ENCODE peak calls at places on chromosome 16, in five cellular contexts. J is fibroblast of lung, K is Panc1, A is heart left ventricle, E is ovary. Y is an unnamed sample.

GRCh38 chr16:29738514-29738913 is 7.3 kb downstream of the C16orf54 start:
- DNase-seq in J (no peak), K (no peak), A (no peak), E (no peak), Y (no peak)

GRCh38 chr16:86231321-86231995 is 278.9 kb upstream of the FOXF1 start:
- DNase-seq in J (no peak), K (no peak), A (no peak), E (no peak), Y (no peak)

GRCh38 chr16:75472908-75473877 is 8.7 kb upstream of the TMEM170A start:
- DNase-seq in J (no peak), K (no peak), A (no peak), E (no peak), Y (no peak)

GRCh38 chr16:68954871-68955635 is 111.7 kb downstream of the TANGO6 start:
- DNase-seq in J (no peak), K (no peak), A (no peak), E (no peak), Y (no peak)

GRCh38 chr16:74447578-74447977 is 26.3 kb upstream of the CLEC18B start:
- DNase-seq in J (no peak), K (no peak), A (no peak), E (no peak), Y (no peak)

GRCh38 chr16:82824408-82824807 is 197.6 kb downstream of the CDH13 start:
- DNase-seq in J (peak; percentile 14), K (no peak), A (no peak), E (no peak), Y (no peak)

GRCh38 chr16:10169031-10169430 is 13.2 kb downstream of the GRIN2A start:
- DNase-seq in J (no peak), K (no peak), A (no peak), E (no peak), Y (no peak)

GRCh38 chr16:82653550-82654511 is 27.1 kb downstream of the CDH13 start:
- DNase-seq in J (peak; percentile 94), K (no peak), A (no peak), E (no peak), Y (no peak)

GRCh38 chr16:62477796-62478195 is 441.6 kb upstream of the CDH8 start:
- DNase-seq in J (no peak), K (no peak), A (no peak), E (no peak), Y (no peak)

GRCh38 chr16:24939224-24939623 is 75.9 kb downstream of the ARHGAP17 start:
- DNase-seq in J (no peak), K (no peak), A (no peak), E (no peak), Y (no peak)

GRCh38 chr16:610513-611381 is 20.0 kb upstream of the WFIKKN1 start:
- DNase-seq in J (peak; percentile 18), K (no peak), A (peak; percentile 80), E (peak; percentile 51), Y (peak; percentile 65)

GRCh38 chr16:56513972-56514371 is 5.9 kb downstream of the BBS2 start:
- DNase-seq in J (peak; percentile 61), K (peak; percentile 54), A (no peak), E (no peak), Y (peak; percentile 41)

GRCh38 chr16:31114468-31114867 is 3.0 kb upstream of the KAT8 start:
- DNase-seq in J (no peak), K (no peak), A (no peak), E (no peak), Y (no peak)

GRCh38 chr16:20901068-20901440 is 483 bp downstream of the LYRM1 start:
- DNase-seq in J (no peak), K (no peak), A (no peak), E (no peak), Y (no peak)

GRCh38 chr16:64455275-64455674 is 666.6 kb downstream of the CDH11 start:
- DNase-seq in J (peak; percentile 48), K (no peak), A (no peak), E (no peak), Y (no peak)

GRCh38 chr16:23248261-23249194 is 53.6 kb upstream of the SCNN1B start:
- DNase-seq in J (peak; percentile 55), K (no peak), A (no peak), E (no peak), Y (no peak)

GRCh38 chr16:69930117-69930776 is 20.9 kb upstream of the CLEC18A start:
- DNase-seq in J (peak; percentile 41), K (no peak), A (no peak), E (peak; percentile 60), Y (no peak)

GRCh38 chr16:24255446-24256352 is at the start of gene CACNG3:
- DNase-seq in J (peak; percentile 46), K (no peak), A (no peak), E (no peak), Y (no peak)

GRCh38 chr16:20851601-20852000 is 45.3 kb downstream of the REXO5 start:
- DNase-seq in J (peak; percentile 96), K (no peak), A (peak; percentile 78), E (peak; percentile 73), Y (peak; percentile 87)

GRCh38 chr16:87391324-87391949 is 699 bp upstream of the MAP1LC3B start:
- DNase-seq in J (peak; percentile 19), K (no peak), A (peak; percentile 87), E (no peak), Y (peak; percentile 57)

GRCh38 chr16:72649254-72649944 is 398.5 kb downstream of the ZFHX3 start:
- DNase-seq in J (no peak), K (no peak), A (no peak), E (no peak), Y (no peak)

GRCh38 chr16:84485255-84486010 is 19.0 kb downstream of the MEAK7 start:
- DNase-seq in J (no peak), K (no peak), A (no peak), E (no peak), Y (no peak)

GRCh38 chr16:1959269-1960039 is at the start of gene NDUFB10:
- DNase-seq in J (peak; percentile 83), K (no peak), A (peak; percentile 98), E (peak; percentile 93), Y (peak; percentile 83)

GRCh38 chr16:54554581-54554980 is 268.0 kb upstream of the IRX3 start:
- DNase-seq in J (no peak), K (no peak), A (no peak), E (no peak), Y (no peak)

GRCh38 chr16:84332975-84333684 is 35.2 kb upstream of the ATP2C2 start:
- DNase-seq in J (no peak), K (no peak), A (no peak), E (no peak), Y (no peak)

GRCh38 chr16:987846-988245 is 6.3 kb downstream of the SOX8 start:
- DNase-seq in J (no peak), K (no peak), A (no peak), E (no peak), Y (no peak)

GRCh38 chr16:68445458-68445857 is 2.9 kb downstream of the SMPD3 start:
- DNase-seq in J (no peak), K (peak; percentile 27), A (no peak), E (no peak), Y (no peak)

GRCh38 chr16:11835891-11836652 is 15.3 kb downstream of the RSL1D1 start:
- DNase-seq in J (peak; percentile 69), K (no peak), A (no peak), E (no peak), Y (no peak)
- TF ChIP-seq CTCF in J (no peak), K (no peak), A (no peak), E (no peak), Y (no peak)

DNA sequence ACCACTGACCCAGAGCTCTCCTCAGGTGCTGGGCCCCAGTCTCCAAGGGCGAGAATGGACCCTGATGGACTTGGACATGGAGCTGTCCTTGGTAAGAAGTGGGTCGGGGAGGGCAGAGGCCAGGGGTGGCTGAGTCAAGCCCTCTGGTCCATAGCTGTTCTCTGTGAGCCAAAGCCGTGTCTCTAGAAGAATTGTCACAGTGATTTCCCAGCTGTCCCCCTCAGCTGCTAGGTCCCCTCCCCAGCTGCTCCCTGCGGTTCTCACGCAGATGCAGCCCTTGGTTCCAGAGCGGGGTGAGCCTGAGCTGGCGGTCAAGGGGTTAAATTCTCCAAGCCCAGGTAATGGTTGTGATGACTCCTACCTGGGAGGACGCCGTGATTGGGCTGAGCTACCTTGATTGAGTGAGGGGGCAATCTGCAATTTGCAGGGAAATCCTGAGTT is 1.3 kb upstream of the NOL3 start:
- DNase-seq in J (no peak), K (no peak), A (no peak), E (peak; percentile 37), Y (no peak)
- H3K4me1 ChIP-seq in J (peaks cover 15% of the 10 kb centered on the region), K (peaks cover 18% of the 10 kb centered on the region), A (peaks cover 53% of the 10 kb centered on the region), E (peaks cover 13% of the 10 kb centered on the region), Y (peaks cover 53% of the 10 kb centered on the region)

GRCh38 chr16:66714062-66714461 is 17.5 kb upstream of the CMTM4 start:
- DNase-seq in J (no peak), K (no peak), A (no peak), E (no peak), Y (no peak)

GRCh38 chr16:66712512-66712911 is 16.0 kb upstream of the CMTM4 start:
- DNase-seq in J (no peak), K (no peak), A (no peak), E (no peak), Y (no peak)

GRCh38 chr16:66714659-66715307 is 18.2 kb upstream of the CMTM4 start:
- DNase-seq in J (no peak), K (no peak), A (no peak), E (no peak), Y (no peak)

GRCh38 chr16:66711581-66711980 is 15.0 kb upstream of the CMTM4 start:
- DNase-seq in J (no peak), K (no peak), A (no peak), E (no peak), Y (no peak)

GRCh38 chr16:66713076-66713475 is 16.5 kb upstream of the CMTM4 start:
- DNase-seq in J (no peak), K (no peak), A (no peak), E (no peak), Y (no peak)
- H3K27ac ChIP-seq in J (no peak overlapping the region), K (no peak overlapping the region), A (no peak overlapping the region), E (no peak overlapping the region), Y (peak overlapping the region; percentile 7)

DNA sequence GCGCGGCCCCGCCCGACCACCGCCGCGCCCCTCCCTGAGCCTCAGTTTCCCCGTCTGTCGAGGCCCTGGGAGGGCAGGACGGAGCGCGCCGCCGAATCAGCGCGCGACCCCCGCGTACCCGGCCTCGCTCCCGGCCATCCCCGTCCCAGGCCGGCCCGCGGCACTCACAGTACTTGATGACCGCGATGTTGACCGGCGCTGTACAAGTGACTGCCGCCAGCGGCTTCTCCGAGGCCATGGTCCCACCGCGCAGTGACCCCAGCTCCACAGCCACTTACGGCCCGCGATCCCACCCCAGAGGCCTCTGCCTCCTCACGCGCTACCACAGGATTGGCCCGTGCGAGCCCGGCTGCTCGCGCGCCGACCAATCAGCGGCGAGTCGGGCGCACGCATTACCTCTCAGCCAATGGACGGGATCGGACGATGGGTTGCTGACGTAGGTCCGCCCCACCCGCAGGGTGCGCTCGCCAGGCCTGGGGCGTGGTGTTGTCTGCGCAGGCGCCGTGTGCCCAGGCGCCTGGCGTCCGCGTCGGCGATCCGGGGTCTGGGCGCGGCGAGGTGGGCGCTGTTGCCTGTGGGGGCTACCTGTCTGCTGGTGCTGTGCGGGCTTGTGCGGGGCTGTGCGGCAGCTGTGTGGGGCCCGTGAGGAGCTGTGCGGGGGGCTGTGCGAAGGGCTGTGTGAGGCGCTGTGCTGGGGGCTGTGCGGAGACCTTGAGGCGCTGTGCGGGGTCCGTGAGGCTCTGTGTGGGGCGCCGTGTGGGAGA is at the start of gene MVD:
- DNase-seq in J (peak; percentile 97), K (peak; percentile 61), A (peak; percentile 99), E (peak; percentile 97), Y (peak; percentile 97)
- TF ChIP-seq CTCF in J (no peak), K (no peak), A (no peak), E (no peak), Y (no peak)

GRCh38 chr16:88938933-88939813 is 37.8 kb downstream of the CBFA2T3 start:
- DNase-seq in J (no peak), K (no peak), A (peak; percentile 73), E (no peak), Y (no peak)
- H3K4me1 ChIP-seq in J (no peaks in the 10 kb centered on the region), K (no peaks in the 10 kb centered on the region), A (peaks cover 53% of the 10 kb centered on the region), E (peaks cover 5% of the 10 kb centered on the region), Y (peaks cover 24% of the 10 kb centered on the region)